ENCODE peak calls at places on chromosome 21, in six cellular contexts. O is GM23248, J is heart left ventricle, A is anterior cingulate cortex, R is HFFc6, E is amniotic stem cell. K is an unnamed sample.

GRCh38 chr21:42370894-42371654 is 4.7 kb upstream of the TFF1 start:
- DNase-seq in R (no peak), E (no peak), J (no peak), O (no peak), A (no peak), K (no peak)

GRCh38 chr21:16279658-16280581 is 550.1 kb downstream of the USP25 start:
- DNase-seq in O (peak), E (no peak), R (peak), J (peak), A (peak), K (peak)

GRCh38 chr21:27476696-27477095 is 509.8 kb upstream of the ADAMTS5 start:
- DNase-seq in R (peak), O (peak), A (peak), E (no peak), J (no peak), K (no peak)

GRCh38 chr21:14690886-14691285 is 144.8 kb upstream of the SAMSN1 start:
- DNase-seq in E (no peak), O (peak), R (no peak), A (no peak), J (no peak), K (no peak)

GRCh38 chr21:16536661-16537359 is 807.0 kb downstream of the USP25 start:
- DNase-seq in O (no peak), R (no peak), J (no peak), E (no peak), A (no peak), K (no peak)

GRCh38 chr21:36337099-36337509 is 17.1 kb downstream of the MORC3 start:
- DNase-seq in O (peak), J (no peak), A (no peak), R (peak), E (no peak), K (no peak)

GRCh38 chr21:30831194-30831765 is 1.7 kb upstream of the KRTAP7-1 start:
- DNase-seq in J (no peak), R (no peak), O (peak), A (no peak), E (no peak), K (no peak)

GRCh38 chr21:14259669-14260458 is 43.9 kb downstream of the RBM11 start:
- DNase-seq in J (no peak), A (peak), E (no peak), O (peak), R (peak), K (no peak)

GRCh38 chr21:39484711-39485264 is 33.0 kb downstream of the SH3BGR start:
- DNase-seq in J (no peak), E (peak), A (no peak), O (peak), R (no peak), K (no peak)

GRCh38 chr21:42534361-42534900 is 20.8 kb downstream of the SLC37A1 start:
- DNase-seq in O (no peak), R (no peak), E (no peak), A (no peak), J (peak), K (no peak)

GRCh38 chr21:18373631-18374030 is 30.0 kb downstream of the TMPRSS15 start:
- DNase-seq in J (no peak), E (no peak), O (no peak), R (no peak), A (no peak), K (no peak)

GRCh38 chr21:46207006-46207919 is 21.3 kb downstream of the LSS start:
- DNase-seq in O (no peak), J (no peak), A (no peak), R (no peak), E (no peak), K (no peak)